ENCODE peak calls at places on chromosomes 5 and 9, in five cellular contexts. Z is IMR-90, X is suprapubic skin, V is heart left ventricle, N is body of pancreas. P is an unnamed sample.

GRCh38 chr9:131402738-131403492 is 9.0 kb downstream of the PRRC2B start:
- DNase-seq in X (peak), N (peak), V (peak), Z (peak), P (peak)

GRCh38 chr5:32201140-32201539 is 27.0 kb upstream of the GOLPH3 start:
- DNase-seq in Z (peak), X (no peak), V (no peak), N (no peak), P (no peak)

GRCh38 chr5:78757269-78758053 is 108.9 kb upstream of the LHFPL2 start:
- DNase-seq in Z (peak), V (no peak), X (no peak), N (no peak), P (no peak)

GRCh38 chr5:149060325-149060724 is 2.5 kb downstream of the SH3TC2 start:
- DNase-seq in V (peak), X (no peak), Z (peak), N (no peak), P (no peak)

GRCh38 chr5:39148983-39149534 is 70.3 kb downstream of the FYB1 start:
- DNase-seq in X (no peak), V (no peak), N (no peak), Z (peak), P (no peak)

GRCh38 chr9:19934301-19934868 is 145.5 kb upstream of the SLC24A2 start:
- DNase-seq in X (no peak), N (peak), Z (peak), V (peak), P (no peak)

GRCh38 chr5:132334812-132335211 is 34.7 kb upstream of the SLC22A5 start:
- DNase-seq in X (no peak), V (no peak), Z (peak), N (no peak), P (no peak)

GRCh38 chr9:132235125-132235524 is 73.3 kb downstream of the NTNG2 start:
- DNase-seq in Z (no peak), X (no peak), V (no peak), N (no peak), P (no peak)

GRCh38 chr5:32018476-32019436 is 155.4 kb downstream of the GOLPH3 start:
- DNase-seq in X (no peak), V (no peak), N (no peak), Z (no peak), P (no peak)

GRCh38 chr5:171849585-171850353 is 64.2 kb downstream of the SMIM23 start:
- DNase-seq in V (peak), Z (no peak), N (no peak), X (no peak), P (no peak)

GRCh38 chr9:111937781-111938426 is 41.3 kb downstream of the UGCG start:
- DNase-seq in Z (peak), X (no peak), V (peak), N (no peak), P (peak)

GRCh38 chr5:150295172-150295611 is 5.6 kb upstream of the CAMK2A start:
- DNase-seq in V (no peak), N (no peak), X (no peak), Z (peak), P (no peak)

GRCh38 chr5:173243808-173244305 is 8.9 kb upstream of the NKX2-5 start:
- DNase-seq in V (peak), N (no peak), X (peak), Z (no peak), P (no peak)

GRCh38 chr9:91489391-91489899 is 65.8 kb upstream of the NFIL3 start:
- DNase-seq in X (no peak), N (no peak), Z (peak), V (no peak), P (no peak)

GRCh38 chr5:98775246-98775961 is 1.9 kb downstream of the RGMB start:
- DNase-seq in X (no peak), V (no peak), Z (no peak), N (no peak), P (no peak)

GRCh38 chr5:93107141-93107540 is 473.9 kb downstream of the NR2F1-AS1 start:
- DNase-seq in N (no peak), V (no peak), Z (no peak), X (no peak), P (no peak)

GRCh38 chr9:70696694-70697335 is 282.4 kb upstream of the KLF9 start:
- DNase-seq in N (no peak), V (no peak), X (no peak), Z (no peak), P (no peak)

GRCh38 chr9:91419222-91420191 is 4.1 kb downstream of the NFIL3 start:
- DNase-seq in X (no peak), V (no peak), Z (peak), N (peak), P (no peak)

GRCh38 chr5:173782671-173783101 is 105.5 kb upstream of the CPEB4 start:
- DNase-seq in N (no peak), X (no peak), Z (no peak), V (no peak), P (no peak)

GRCh38 chr5:142758803-142759145 is 11.4 kb upstream of the ARHGAP26 start:
- DNase-seq in Z (no peak), V (no peak), X (no peak), N (no peak), P (no peak)

GRCh38 chr5:138819065-138819464 is 56.1 kb downstream of the LRRTM2 start:
- DNase-seq in N (no peak), Z (peak), X (no peak), V (no peak), P (no peak)

GRCh38 chr9:68872026-68872501 is 141.8 kb downstream of the PRKACG start:
- DNase-seq in X (no peak), N (peak), Z (no peak), V (peak), P (no peak)

GRCh38 chr5:169956756-169957155 is 23.5 kb downstream of the INSYN2B start:
- DNase-seq in Z (peak), X (no peak), N (no peak), V (no peak), P (no peak)

GRCh38 chr9:121281614-121282291 is 13.8 kb downstream of the GSN start:
- DNase-seq in X (peak), N (peak), V (peak), Z (peak), P (peak)

GRCh38 chr5:136174021-136174659 is 18.8 kb downstream of the SMIM32 start:
- DNase-seq in N (no peak), V (no peak), Z (peak), X (no peak), P (no peak)

DNA sequence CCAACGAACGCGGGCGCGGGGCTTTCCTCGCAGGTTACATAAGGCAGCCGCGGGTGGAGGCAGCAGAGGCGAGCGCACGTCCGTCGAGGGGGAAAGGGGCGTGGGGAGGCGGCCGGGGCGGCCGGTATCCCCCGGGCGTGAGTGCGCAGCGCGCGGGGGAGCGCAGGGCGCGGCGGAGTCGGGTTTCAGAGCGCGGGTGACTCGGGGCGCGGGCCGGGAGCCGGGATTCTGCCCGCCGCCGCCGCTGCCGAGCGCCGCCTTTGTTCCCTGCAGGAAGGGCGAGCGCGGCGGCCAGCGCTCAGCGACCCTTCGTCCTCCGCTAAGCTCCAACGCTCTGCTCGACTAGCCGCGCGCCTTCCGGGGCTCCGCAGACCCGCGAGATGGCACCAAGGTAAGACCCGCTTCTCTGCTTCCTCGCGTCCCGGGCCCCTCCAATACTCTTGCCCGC is at the start of gene COL15A1:
- DNase-seq in X (no peak), N (peak), V (peak), Z (no peak), P (no peak)
- H3K4me3 ChIP-seq in X (peak), N (peak), V (peak), Z (peak), P (peak)

GRCh38 chr9:125430611-125431305 is 169.1 kb downstream of the GAPVD1 start:
- DNase-seq in V (no peak), N (no peak), Z (no peak), X (peak), P (peak)
- TF ChIP-seq POLR2A in V (no peak), N (no peak), Z (no peak), X (no peak), P (no peak)

DNA sequence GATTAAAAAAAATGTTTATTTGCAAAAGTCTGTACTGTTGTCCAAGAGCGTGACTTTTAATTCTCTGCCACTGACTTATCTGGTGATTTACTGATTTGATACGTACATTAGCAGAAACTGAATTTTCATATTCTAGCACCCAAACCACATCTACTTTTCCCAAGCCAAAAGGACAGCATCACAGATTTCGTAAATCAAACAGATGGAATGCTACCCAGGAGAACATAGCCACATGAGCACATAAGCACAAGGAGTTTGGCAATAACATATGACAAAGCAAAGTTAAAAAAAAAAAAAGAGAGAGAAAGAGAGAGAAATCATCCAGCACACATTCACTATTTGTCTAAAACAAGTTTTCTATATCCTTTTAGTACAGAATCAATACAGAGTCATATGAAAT is 83.7 kb downstream of the HINT1 start:
- DNase-seq in X (no peak), Z (peak), N (no peak), V (no peak), P (no peak)
- H3K27ac ChIP-seq in X (no peak), Z (no peak), N (no peak), V (no peak), P (no peak)

GRCh38 chr9:76863832-76864231 is 42.1 kb downstream of the PRUNE2 start:
- DNase-seq in N (no peak), Z (no peak), X (no peak), V (no peak), P (no peak)

GRCh38 chr9:76868897-76869296 is 37.0 kb downstream of the PRUNE2 start:
- DNase-seq in Z (no peak), X (no peak), N (no peak), V (no peak), P (no peak)

DNA sequence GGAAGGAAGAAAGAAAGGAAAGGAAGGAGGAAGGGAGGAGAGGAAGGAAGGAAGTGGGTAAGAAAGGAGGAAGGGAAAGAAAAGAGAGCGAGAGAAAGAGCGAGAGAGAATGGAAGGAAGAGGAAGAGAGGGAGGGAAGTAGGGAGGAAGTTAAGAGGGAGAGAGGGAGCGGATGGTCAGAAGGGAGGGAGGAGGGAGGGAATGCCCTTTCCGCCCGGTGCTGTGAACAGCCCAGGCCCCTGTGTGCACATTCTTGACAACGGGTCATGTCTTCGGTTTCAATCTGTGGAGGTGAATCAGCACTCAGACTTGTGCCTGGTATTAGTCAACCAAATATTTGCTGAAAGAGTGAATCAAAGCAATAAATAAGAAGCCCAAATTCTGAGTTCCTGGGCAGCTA is 39.2 kb downstream of the PRUNE2 start:
- DNase-seq in X (no peak), V (no peak), N (no peak), Z (peak), P (no peak)
- H3K4me3 ChIP-seq in X (no peak), V (no peak), N (no peak), Z (no peak), P (no peak)

GRCh38 chr9:35546853-35547252 is 56.9 kb downstream of the RUSC2 start:
- DNase-seq in V (no peak), X (no peak), Z (no peak), N (no peak), P (no peak)
- TF ChIP-seq POLR2A in V (no peak), X (no peak), Z (no peak), N (no peak), P (no peak)

GRCh38 chr5:56357426-56357825 is 124.3 kb upstream of the ANKRD55 start:
- DNase-seq in V (no peak), X (no peak), Z (no peak), N (no peak), P (no peak)

GRCh38 chr5:56358046-56358445 is 124.9 kb upstream of the ANKRD55 start:
- DNase-seq in V (no peak), Z (no peak), X (no peak), N (no peak), P (no peak)

GRCh38 chr5:56354836-56355235 is 121.7 kb upstream of the ANKRD55 start:
- DNase-seq in V (no peak), Z (no peak), N (no peak), X (no peak), P (no peak)

GRCh38 chr5:56356121-56356875 is 123.2 kb upstream of the ANKRD55 start:
- DNase-seq in N (no peak), V (no peak), Z (peak), X (no peak), P (no peak)

DNA sequence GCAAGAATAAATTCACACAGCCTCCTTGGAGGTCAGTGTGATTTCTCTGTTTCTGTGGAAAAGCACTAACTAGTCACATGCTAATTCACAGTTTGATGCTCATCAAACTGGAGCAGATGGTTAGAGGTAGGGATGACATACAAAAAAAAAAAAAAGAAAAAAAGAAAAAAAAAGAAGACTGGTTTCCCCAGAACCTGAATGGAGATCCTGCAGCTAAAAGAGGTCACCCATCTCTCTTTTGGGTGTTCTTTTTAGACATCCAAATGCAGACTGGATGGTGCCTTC is 123.7 kb upstream of the ANKRD55 start:
- DNase-seq in Z (no peak), V (no peak), X (no peak), N (no peak), P (no peak)
- H3K27ac ChIP-seq in Z (no peak), V (no peak), X (no peak), N (peak), P (no peak)

DNA sequence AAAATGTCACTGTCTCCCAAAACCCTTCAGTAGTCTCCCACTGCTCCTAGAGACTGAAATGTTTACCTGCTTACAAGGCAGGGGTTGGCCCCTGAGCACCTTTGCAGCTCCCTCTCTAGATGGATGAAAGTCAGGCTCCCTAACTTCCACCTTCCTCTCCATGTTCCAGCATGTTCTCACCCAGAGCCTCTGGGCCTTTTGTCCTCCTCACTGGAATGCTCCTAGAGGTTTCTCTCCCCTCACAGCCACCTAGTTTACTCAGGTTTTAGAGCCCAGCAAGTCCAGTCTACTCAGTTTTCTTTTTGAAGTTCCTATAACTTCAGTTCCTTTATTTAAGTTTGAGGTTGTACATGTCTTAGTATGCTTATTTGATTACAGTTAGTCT is 815 bp upstream of the URM1 start:
- DNase-seq in V (no peak), X (no peak), N (no peak), Z (no peak), P (no peak)
- H3K4me3 ChIP-seq in V (peak), X (peak), N (peak), Z (peak), P (peak)

GRCh38 chr9:87515588-87516221 is 18.0 kb downstream of the DAPK1 start:
- DNase-seq in X (no peak), N (no peak), V (no peak), Z (no peak), P (no peak)
- TF ChIP-seq POLR2A in X (no peak), N (no peak), V (no peak), Z (no peak), P (no peak)

P was measured in Peyer's patch.